ENCODE peak calls at places on chromosome 7, in eight cellular contexts. W is mesendoderm, C is tibial artery, I is Karpas-422, N is A549, D is heart left ventricle, U is cardiac muscle cell, Q is body of pancreas. V is an unnamed sample. For H3K4me1, the result is how much of the 10 kb centered on the place peaks cover.

GRCh38 chr7:32410545-32410944 is 79.6 kb downstream of the LSM5 start:
- DNase-seq in W (no peak), C (no peak), I (no peak), N (no peak), D (no peak), U (no peak), Q (no peak), V (no peak)

GRCh38 chr7:81637527-81637926 is 132.3 kb downstream of the HGF start:
- DNase-seq in W (no peak), C (no peak), I (no peak), N (peak), D (no peak), U (no peak), Q (no peak), V (no peak)

GRCh38 chr7:116434820-116435341 is 64.7 kb upstream of the CAV2 start:
- DNase-seq in W (no peak), C (no peak), I (no peak), N (no peak), D (no peak), U (peak), Q (no peak), V (no peak)

GRCh38 chr7:1489336-1489735 is 14.9 kb downstream of the INTS1 start:
- DNase-seq in W (no peak), C (no peak), I (no peak), N (no peak), D (no peak), U (no peak), Q (no peak), V (no peak)

GRCh38 chr7:22248111-22248809 is 108.7 kb downstream of the RAPGEF5 start:
- DNase-seq in W (no peak), C (no peak), I (no peak), N (no peak), D (no peak), U (no peak), Q (no peak), V (no peak)

GRCh38 chr7:82053453-82054032 is 283.7 kb upstream of the HGF start:
- DNase-seq in W (no peak), C (no peak), I (no peak), N (no peak), D (no peak), U (no peak), Q (no peak), V (no peak)

GRCh38 chr7:143205560-143206293 is 16.1 kb upstream of the TAS2R40 start:
- DNase-seq in W (no peak), C (no peak), I (peak), N (no peak), D (no peak), U (peak), Q (peak), V (no peak)

GRCh38 chr7:5226921-5227785 is 37.1 kb downstream of the WIPI2 start:
- DNase-seq in W (no peak), C (no peak), I (no peak), N (no peak), D (no peak), U (no peak), Q (no peak), V (peak)

GRCh38 chr7:4527988-4528641 is 154.0 kb upstream of the FOXK1 start:
- DNase-seq in W (no peak), C (no peak), I (no peak), N (peak), D (no peak), U (no peak), Q (peak), V (no peak)

GRCh38 chr7:18320971-18321567 is 174.5 kb upstream of the HDAC9 start:
- DNase-seq in W (peak), C (no peak), I (peak), N (peak), D (no peak), U (peak), Q (peak), V (no peak)

GRCh38 chr7:2512179-2512644 is 7.4 kb upstream of the LFNG start:
- DNase-seq in W (no peak), C (no peak), I (no peak), N (no peak), D (no peak), U (no peak), Q (no peak), V (peak)

GRCh38 chr7:116698930-116699722 is 27.1 kb downstream of the MET start:
- DNase-seq in W (no peak), C (no peak), I (no peak), N (no peak), D (no peak), U (no peak), Q (no peak), V (no peak)

GRCh38 chr7:24956021-24956420 is 24.0 kb downstream of the OSBPL3 start:
- DNase-seq in W (no peak), C (no peak), I (no peak), N (no peak), D (no peak), U (no peak), Q (no peak), V (no peak)

GRCh38 chr7:116797611-116798010 is 64.8 kb upstream of the CAPZA2 start:
- DNase-seq in W (no peak), C (no peak), I (no peak), N (no peak), D (no peak), U (no peak), Q (peak), V (no peak)

GRCh38 chr7:108535257-108535656 is 9.3 kb upstream of the PNPLA8 start:
- DNase-seq in W (no peak), C (no peak), I (no peak), N (no peak), D (no peak), U (no peak), Q (no peak), V (no peak)

GRCh38 chr7:73894851-73895441 is 34.0 kb downstream of the TMEM270 start:
- DNase-seq in W (peak), C (peak), I (no peak), N (peak), D (peak), U (peak), Q (peak), V (peak)

GRCh38 chr7:107372298-107372697 is 97.6 kb upstream of the GPR22 start:
- DNase-seq in W (no peak), C (no peak), I (no peak), N (no peak), D (no peak), U (no peak), Q (no peak), V (no peak)

GRCh38 chr7:155731375-155731774 is 80.9 kb downstream of the SHH start:
- DNase-seq in W (no peak), C (no peak), I (no peak), N (peak), D (no peak), U (peak), Q (no peak), V (no peak)

GRCh38 chr7:5666361-5666760 is 115.1 kb downstream of the RNF216 start:
- DNase-seq in W (peak), C (no peak), I (no peak), N (no peak), D (no peak), U (no peak), Q (no peak), V (no peak)

GRCh38 chr7:157944734-157945291 is 608.0 kb downstream of the DNAJB6 start:
- DNase-seq in W (no peak), C (no peak), I (no peak), N (no peak), D (no peak), U (no peak), Q (no peak), V (no peak)

GRCh38 chr7:20577362-20578069 is 38.0 kb upstream of the ABCB5 start:
- DNase-seq in W (no peak), C (no peak), I (no peak), N (no peak), D (no peak), U (peak), Q (no peak), V (no peak)

GRCh38 chr7:3754488-3755365 is 453.7 kb downstream of the SDK1 start:
- DNase-seq in W (peak), C (no peak), I (no peak), N (no peak), D (no peak), U (peak), Q (peak), V (peak)

GRCh38 chr7:78197447-78197846 is 398.9 kb downstream of the PHTF2 start:
- DNase-seq in W (no peak), C (no peak), I (no peak), N (no peak), D (no peak), U (peak), Q (no peak), V (no peak)

GRCh38 chr7:7653568-7654187 is 13.1 kb downstream of the UMAD1 start:
- DNase-seq in W (peak), C (no peak), I (peak), N (peak), D (no peak), U (peak), Q (no peak), V (no peak)

GRCh38 chr7:35817181-35817580 is 16.3 kb downstream of the SEPTIN7 start:
- DNase-seq in W (no peak), C (no peak), I (no peak), N (no peak), D (no peak), U (no peak), Q (no peak), V (no peak)

GRCh38 chr7:146090023-146090645 is 26.5 kb upstream of the CNTNAP2 start:
- DNase-seq in W (peak), C (no peak), I (peak), N (peak), D (no peak), U (peak), Q (peak), V (no peak)

DNA sequence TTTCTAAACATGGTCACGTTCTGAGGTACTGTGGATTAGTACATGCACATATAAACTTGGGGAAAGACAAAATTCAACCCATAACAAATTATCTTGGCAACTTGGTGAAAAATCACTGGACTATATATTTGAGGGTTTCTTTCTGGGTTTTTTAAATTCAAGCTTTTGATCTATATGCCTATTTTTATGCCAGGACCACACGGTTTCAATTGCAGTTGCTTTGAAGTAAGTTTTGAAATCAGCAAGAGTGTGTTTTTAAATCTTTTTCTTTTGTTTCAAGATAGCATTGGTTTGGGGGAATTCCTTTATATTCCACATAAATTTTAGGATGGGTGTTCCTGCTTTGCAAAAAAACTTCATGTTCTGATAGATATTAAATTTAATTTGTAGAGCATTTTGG is 406.4 kb upstream of the VWC2 start:
- DNase-seq in W (no peak), C (no peak), I (no peak), N (no peak), D (no peak), U (no peak), Q (no peak), V (no peak)
- H3K4me3 ChIP-seq in W (no peak), C (no peak), I (no peak), N (no peak), D (no peak), U (no peak), Q (no peak), V (no peak)

GRCh38 chr7:102094311-102094710 is 192.4 kb upstream of the SH2B2 start:
- DNase-seq in W (no peak), C (no peak), I (no peak), N (no peak), D (no peak), U (peak), Q (no peak), V (no peak)

GRCh38 chr7:102096706-102097427 is 189.8 kb upstream of the SH2B2 start:
- DNase-seq in W (no peak), C (peak), I (no peak), N (no peak), D (no peak), U (no peak), Q (no peak), V (no peak)

GRCh38 chr7:102093599-102094001 is 193.1 kb upstream of the SH2B2 start:
- DNase-seq in W (no peak), C (no peak), I (no peak), N (no peak), D (no peak), U (no peak), Q (no peak), V (no peak)

GRCh38 chr7:102097601-102098161 is 189.0 kb upstream of the SH2B2 start:
- DNase-seq in W (no peak), C (no peak), I (no peak), N (peak), D (no peak), U (no peak), Q (no peak), V (no peak)

GRCh38 chr7:102095933-102096332 is 190.7 kb upstream of the SH2B2 start:
- DNase-seq in W (no peak), C (peak), I (no peak), N (no peak), D (no peak), U (no peak), Q (no peak), V (no peak)
- H3K4me1 ChIP-seq in W (under half), C (under half), I (under half), N (under half), D (under half), U (under half), Q (under half), V (under half)

DNA sequence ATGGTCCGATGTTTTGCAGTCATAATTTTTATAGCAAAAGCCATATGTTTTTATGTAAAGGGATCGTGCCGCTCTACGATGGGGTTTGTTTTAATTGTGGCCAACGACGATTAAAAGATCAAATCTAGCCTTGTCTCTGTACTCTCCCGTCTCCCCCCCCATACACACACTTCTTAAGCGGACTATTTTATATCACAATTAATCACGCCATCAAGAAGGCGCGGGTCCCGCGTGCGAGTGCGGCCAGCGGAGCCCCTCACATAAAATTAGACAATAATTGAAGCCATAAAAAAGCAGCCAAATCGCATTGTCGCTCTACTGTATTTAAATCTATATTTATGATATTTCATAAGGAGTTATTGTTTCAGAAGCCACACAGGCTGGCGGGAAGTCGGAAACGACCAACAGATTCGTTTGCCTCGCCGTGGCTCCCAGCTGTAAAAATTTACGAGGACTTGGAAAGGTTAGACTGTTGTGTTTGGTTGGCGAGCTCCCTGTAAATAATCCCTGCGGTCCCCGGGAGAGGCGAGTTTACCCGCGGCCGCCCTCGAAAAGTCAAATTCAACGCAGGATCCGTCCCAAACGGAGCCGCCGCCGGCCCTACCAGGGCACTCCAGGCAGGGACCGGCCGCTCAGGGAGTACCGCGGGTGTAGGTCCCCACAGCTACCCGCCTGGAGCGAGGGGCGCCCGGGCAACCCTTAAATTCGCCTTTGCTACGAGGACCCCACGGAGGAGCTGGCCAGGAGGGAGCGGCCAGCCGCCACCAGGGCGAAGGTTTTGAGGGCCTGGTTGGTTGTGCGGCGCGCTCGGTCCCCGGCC is 528 bp upstream of the HOXA9 start:
- DNase-seq in W (no peak), C (peak), I (no peak), N (no peak), D (no peak), U (no peak), Q (no peak), V (no peak)
- H3K27ac ChIP-seq in W (no peak), C (peak), I (no peak), N (no peak), D (no peak), U (no peak), Q (no peak), V (no peak)

DNA sequence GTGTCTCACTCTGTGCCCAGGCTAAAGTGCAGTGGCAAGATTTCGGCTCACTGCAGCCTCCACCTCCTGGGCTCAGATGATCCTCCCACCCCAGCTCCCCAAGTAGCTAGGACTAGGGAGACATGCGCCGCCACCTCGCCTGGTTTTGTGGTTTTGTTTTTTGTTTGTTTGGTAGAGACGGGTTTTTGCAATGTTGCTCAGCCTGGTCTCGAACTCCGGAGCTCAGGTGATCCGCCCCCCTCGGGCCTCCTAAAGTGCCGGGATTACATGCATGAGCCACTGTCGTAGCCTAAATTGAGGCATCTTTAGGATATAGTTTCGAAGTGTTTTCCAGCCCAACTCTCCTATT is 781 bp downstream of the ZNF727 start:
- DNase-seq in W (no peak), C (no peak), I (no peak), N (no peak), D (no peak), U (no peak), Q (no peak), V (no peak)
- H3K4me3 ChIP-seq in W (no peak), C (peak), I (no peak), N (no peak), D (peak), U (no peak), Q (peak), V (peak)

GRCh38 chr7:131548371-131548770 is 8.1 kb downstream of the PODXL start:
- DNase-seq in W (no peak), C (no peak), I (no peak), N (no peak), D (no peak), U (no peak), Q (no peak), V (no peak)

GRCh38 chr7:131546126-131546525 is 10.3 kb downstream of the PODXL start:
- DNase-seq in W (no peak), C (no peak), I (no peak), N (peak), D (no peak), U (no peak), Q (peak), V (no peak)

GRCh38 chr7:131547589-131547988 is 8.8 kb downstream of the PODXL start:
- DNase-seq in W (no peak), C (no peak), I (no peak), N (no peak), D (no peak), U (no peak), Q (no peak), V (no peak)

GRCh38 chr7:131544449-131545425 is 11.7 kb downstream of the PODXL start:
- DNase-seq in W (peak), C (no peak), I (peak), N (peak), D (no peak), U (peak), Q (no peak), V (peak)

GRCh38 chr7:131546583-131547111 is 9.8 kb downstream of the PODXL start:
- DNase-seq in W (peak), C (no peak), I (peak), N (peak), D (no peak), U (no peak), Q (no peak), V (peak)
- H3K4me1 ChIP-seq in W (under half), C (under half), I (under half), N (under half), D (under half), U (under half), Q (half or more), V (under half)

GRCh38 chr7:70000747-70001348 is 402.6 kb downstream of the AUTS2 start:
- DNase-seq in W (no peak), C (no peak), I (no peak), N (no peak), D (no peak), U (no peak), Q (no peak), V (no peak)
- H3K27ac ChIP-seq in W (no peak), C (no peak), I (no peak), N (no peak), D (no peak), U (peak), Q (no peak), V (no peak)

GRCh38 chr7:48033922-48034321 is 1.4 kb upstream of the C7orf57 start:
- DNase-seq in W (no peak), C (no peak), I (no peak), N (peak), D (no peak), U (no peak), Q (no peak), V (no peak)

GRCh38 chr7:48038815-48039496 is 3.6 kb downstream of the C7orf57 start:
- DNase-seq in W (peak), C (no peak), I (no peak), N (no peak), D (no peak), U (no peak), Q (no peak), V (no peak)

GRCh38 chr7:48035301-48035966 is at the start of gene C7orf57:
- DNase-seq in W (peak), C (peak), I (peak), N (peak), D (peak), U (peak), Q (peak), V (peak)

GRCh38 chr7:48031111-48031510 is 2.2 kb upstream of the SUN3 start:
- DNase-seq in W (no peak), C (no peak), I (no peak), N (no peak), D (no peak), U (no peak), Q (no peak), V (no peak)

DNA sequence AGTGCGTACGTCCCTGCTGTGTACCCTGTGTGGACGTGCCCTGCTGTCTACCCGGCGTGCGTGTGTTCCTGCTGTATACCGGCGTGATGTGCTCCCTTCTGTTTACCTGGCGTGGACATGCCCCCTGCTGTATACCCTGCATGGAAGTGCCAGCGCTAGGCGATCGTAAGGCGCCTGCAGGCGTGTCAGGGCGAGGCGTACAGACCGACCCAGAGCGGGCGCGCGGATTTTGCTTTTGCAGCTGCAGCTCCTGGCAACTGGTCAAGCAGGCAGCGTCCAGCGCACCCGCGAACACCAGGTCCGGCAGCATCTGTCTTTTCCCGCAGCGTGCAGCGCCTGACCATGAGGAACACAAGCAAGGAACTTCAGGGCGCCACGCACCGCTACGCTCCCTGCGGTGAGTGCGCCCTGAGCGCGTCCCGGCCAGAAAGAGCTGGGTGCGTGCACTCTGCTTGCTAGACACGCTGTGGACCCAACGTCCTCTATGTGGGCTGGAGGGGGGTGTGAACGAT is 680 bp downstream of the C7orf57 start:
- DNase-seq in W (peak), C (no peak), I (no peak), N (peak), D (peak), U (peak), Q (peak), V (peak)
- H3K4me3 ChIP-seq in W (peak), C (peak), I (peak), N (peak), D (peak), U (peak), Q (peak), V (peak)

GRCh38 chr7:150381096-150381495 is 2.0 kb downstream of the ZNF775 start:
- DNase-seq in W (no peak), C (no peak), I (no peak), N (no peak), D (no peak), U (no peak), Q (no peak), V (no peak)
- H3K4me1 ChIP-seq in W (under half), C (under half), I (under half), N (under half), D (under half), U (under half), Q (half or more), V (under half)

V was measured in right cardiac atrium.